ENCODE peak calls at places on chromosome 15, in nine cellular contexts. E is DMS153; R is stimulated activated naive CD8-positive, alpha-beta T cell treated with anti-CD3 and anti-CD28 coated beads, Interleukin-15, amount 100 ng/mL, for 72 hours; T is hepatic stellate cell; C is mesendoderm; A is NCI-H1105; B is sigmoid colon; S is occipital lobe; L is left cardiac atrium. D is an unnamed sample.

GRCh38 chr15:65818927-65819562 is 27.0 kb upstream of the DENND4A start:
- DNase-seq in L (no peak), R (no peak), E (no peak), C (no peak), B (no peak), A (no peak), S (no peak), T (no peak), D (peak; percentile 33)

GRCh38 chr15:29143909-29144308 is 125.7 kb downstream of the NSMCE3 start:
- DNase-seq in T (peak; percentile 81), A (no peak), B (no peak), S (no peak), L (no peak), R (no peak), E (no peak), C (no peak), D (no peak)

GRCh38 chr15:94229591-94230365 is 1.6 kb upstream of the MCTP2 start:
- DNase-seq in R (peak; percentile 55), B (no peak), E (no peak), A (no peak), L (no peak), T (no peak), S (no peak), C (no peak), D (no peak)

GRCh38 chr15:60914360-60914759 is 314.7 kb downstream of the RORA start:
- DNase-seq in B (no peak), E (no peak), C (no peak), S (no peak), R (no peak), A (no peak), L (no peak), T (no peak), D (no peak)

GRCh38 chr15:35289029-35289617 is 204.0 kb upstream of the NANOGP8 start:
- DNase-seq in S (no peak), R (no peak), C (peak; percentile 65), L (no peak), B (no peak), T (peak; percentile 34), E (no peak), A (no peak), D (no peak)

GRCh38 chr15:40098489-40099261 is 10.0 kb downstream of the BMF start:
- DNase-seq in R (peak; percentile 81), C (peak; percentile 92), B (peak; percentile 91), A (peak; percentile 60), S (peak; percentile 49), T (peak; percentile 97), E (peak; percentile 69), L (peak; percentile 64), D (peak; percentile 65)

GRCh38 chr15:62343397-62343796 is 178.3 kb upstream of the C2CD4B start:
- DNase-seq in E (no peak), T (no peak), C (no peak), A (no peak), S (no peak), L (no peak), B (no peak), R (no peak), D (no peak)

GRCh38 chr15:64521726-64522164 is 61.4 kb downstream of the ZNF609 start:
- DNase-seq in E (no peak), L (peak; percentile 63), A (no peak), B (peak; percentile 60), C (peak; percentile 95), R (no peak), T (no peak), S (peak; percentile 25), D (peak; percentile 36)

GRCh38 chr15:100234158-100235029 is 107.4 kb downstream of the ADAMTS17 start:
- DNase-seq in A (no peak), R (no peak), C (no peak), E (no peak), L (peak; percentile 61), T (no peak), B (no peak), S (no peak), D (no peak)

GRCh38 chr15:37695719-37696118 is 238.7 kb upstream of the TMCO5A start:
- DNase-seq in L (no peak), T (peak; percentile 3), B (no peak), S (no peak), C (no peak), R (no peak), A (no peak), E (no peak), D (no peak)

GRCh38 chr15:65226221-65226620 is 14.9 kb upstream of the CILP start:
- DNase-seq in A (no peak), T (no peak), L (no peak), S (no peak), C (no peak), E (no peak), B (no peak), R (no peak), D (no peak)

GRCh38 chr15:27438403-27439375 is 467.7 kb downstream of the GABRG3 start:
- DNase-seq in L (no peak), A (no peak), C (no peak), S (peak; percentile 62), T (no peak), R (no peak), B (no peak), E (no peak), D (peak; percentile 37)

GRCh38 chr15:49688135-49688790 is 67.4 kb downstream of the DTWD1 start:
- DNase-seq in E (no peak), S (peak; percentile 4), B (no peak), A (no peak), R (no peak), T (no peak), C (no peak), L (no peak), D (no peak)

GRCh38 chr15:34019369-34019990 is 19.5 kb downstream of the AVEN start:
- DNase-seq in E (no peak), C (no peak), L (no peak), B (no peak), R (no peak), A (no peak), T (no peak), S (no peak), D (no peak)

GRCh38 chr15:40155270-40155910 is 5.5 kb upstream of the BUB1B start:
- DNase-seq in R (no peak), B (no peak), L (no peak), E (peak; percentile 90), A (peak; percentile 82), T (no peak), C (peak; percentile 86), S (no peak), D (peak; percentile 73)

GRCh38 chr15:78757636-78757905 is 53.7 kb downstream of the ADAMTS7 start:
- DNase-seq in S (no peak), A (no peak), B (no peak), L (no peak), C (no peak), R (no peak), T (no peak), E (no peak), D (no peak)